ENCODE peak calls at places on chromosome 17, in ten cellular contexts. X, U, C, F, D, P, B, W, A and H are unnamed samples.

GRCh38 chr17:5000237-5000639 is 2.5 kb downstream of the KIF1C start:
- DNase-seq in D (no peak), P (peak), C (no peak), W (peak), A (no peak), X (no peak), U (no peak), F (peak), B (peak), H (no peak)

GRCh38 chr17:43702636-43703035 is 40.9 kb upstream of the MEOX1 start:
- DNase-seq in D (no peak), P (no peak), F (no peak), U (no peak), W (no peak), B (no peak), C (no peak), A (no peak), X (no peak), H (peak)

GRCh38 chr17:1413281-1413791 is 13.3 kb upstream of the YWHAE start:
- DNase-seq in U (no peak), X (peak), F (peak), B (peak), W (peak), C (peak), P (peak), A (no peak), D (no peak), H (no peak)

GRCh38 chr17:3551189-3551588 is 6.4 kb downstream of the TRPV3 start:
- DNase-seq in F (no peak), X (no peak), D (no peak), W (no peak), A (no peak), U (no peak), C (no peak), B (no peak), P (no peak), H (no peak)

GRCh38 chr17:66309793-66310192 is 7.4 kb downstream of the PRKCA start:
- DNase-seq in P (no peak), C (no peak), F (no peak), D (no peak), X (no peak), W (no peak), U (no peak), B (no peak), A (no peak), H (no peak)

GRCh38 chr17:83194761-83195329 is 115.4 kb downstream of the METRNL start:
- DNase-seq in U (no peak), C (peak), X (no peak), P (peak), W (peak), B (no peak), A (no peak), D (no peak), F (peak), H (no peak)

GRCh38 chr17:62819511-62820221 is 11.6 kb upstream of the MARCHF10 start:
- DNase-seq in A (peak), C (no peak), F (peak), U (no peak), X (peak), D (no peak), W (peak), B (peak), P (no peak), H (no peak)

GRCh38 chr17:19384723-19385391 is 2.1 kb downstream of the MFAP4 start:
- DNase-seq in D (no peak), F (peak), X (peak), P (peak), U (no peak), A (no peak), B (no peak), C (peak), W (peak), H (peak)

GRCh38 chr17:3636154-3636907 is at the start of the genes CTNS and SHPK:
- DNase-seq in F (peak), B (peak), C (peak), D (peak), X (peak), A (peak), P (peak), U (peak), W (peak), H (peak)

GRCh38 chr17:1002412-1002753 is 5.5 kb downstream of the TIMM22 start:
- DNase-seq in A (no peak), C (no peak), B (no peak), X (no peak), W (no peak), U (no peak), D (no peak), F (no peak), P (no peak), H (no peak)

GRCh38 chr17:44558349-44559287 is 1.3 kb downstream of the FZD2 start:
- DNase-seq in B (no peak), C (no peak), A (no peak), D (no peak), P (no peak), U (no peak), W (no peak), F (no peak), X (no peak), H (no peak)

GRCh38 chr17:34126496-34126895 is 128.6 kb upstream of the CCL2 start:
- DNase-seq in C (no peak), U (no peak), D (no peak), W (no peak), X (no peak), A (no peak), P (no peak), B (no peak), F (no peak), H (no peak)

GRCh38 chr17:37699285-37699973 is 45.4 kb downstream of the HNF1B start:
- DNase-seq in W (no peak), D (no peak), C (no peak), A (no peak), F (no peak), U (no peak), P (no peak), X (no peak), B (no peak), H (no peak)

GRCh38 chr17:19386974-19387920 is at the start of gene MFAP4:
- DNase-seq in U (no peak), D (no peak), F (peak), X (peak), B (no peak), W (no peak), C (peak), A (no peak), P (no peak), H (peak)

GRCh38 chr17:38420518-38420917 is 7.7 kb upstream of the ARHGAP23 start:
- DNase-seq in U (no peak), X (no peak), B (no peak), A (no peak), C (no peak), P (no peak), D (peak), W (no peak), F (no peak), H (no peak)

GRCh38 chr17:44005527-44005864 is 1.1 kb downstream of the NAGS start:
- DNase-seq in C (no peak), D (no peak), B (no peak), W (no peak), A (no peak), P (no peak), U (no peak), F (no peak), X (no peak), H (no peak)

GRCh38 chr17:37446027-37446426 is 39.3 kb downstream of the TADA2A start:
- DNase-seq in P (no peak), C (no peak), X (no peak), F (no peak), U (no peak), W (no peak), D (no peak), A (peak), B (no peak), H (no peak)

GRCh38 chr17:83081561-83082201 is 2.3 kb downstream of the METRNL start:
- DNase-seq in W (no peak), P (no peak), C (peak), D (no peak), A (no peak), U (no peak), F (peak), X (peak), B (no peak), H (no peak)

GRCh38 chr17:10114931-10115535 is 83.4 kb downstream of the GAS7 start:
- DNase-seq in F (peak), P (peak), C (peak), U (peak), A (no peak), X (peak), D (peak), B (peak), W (peak), H (peak)

DNA sequence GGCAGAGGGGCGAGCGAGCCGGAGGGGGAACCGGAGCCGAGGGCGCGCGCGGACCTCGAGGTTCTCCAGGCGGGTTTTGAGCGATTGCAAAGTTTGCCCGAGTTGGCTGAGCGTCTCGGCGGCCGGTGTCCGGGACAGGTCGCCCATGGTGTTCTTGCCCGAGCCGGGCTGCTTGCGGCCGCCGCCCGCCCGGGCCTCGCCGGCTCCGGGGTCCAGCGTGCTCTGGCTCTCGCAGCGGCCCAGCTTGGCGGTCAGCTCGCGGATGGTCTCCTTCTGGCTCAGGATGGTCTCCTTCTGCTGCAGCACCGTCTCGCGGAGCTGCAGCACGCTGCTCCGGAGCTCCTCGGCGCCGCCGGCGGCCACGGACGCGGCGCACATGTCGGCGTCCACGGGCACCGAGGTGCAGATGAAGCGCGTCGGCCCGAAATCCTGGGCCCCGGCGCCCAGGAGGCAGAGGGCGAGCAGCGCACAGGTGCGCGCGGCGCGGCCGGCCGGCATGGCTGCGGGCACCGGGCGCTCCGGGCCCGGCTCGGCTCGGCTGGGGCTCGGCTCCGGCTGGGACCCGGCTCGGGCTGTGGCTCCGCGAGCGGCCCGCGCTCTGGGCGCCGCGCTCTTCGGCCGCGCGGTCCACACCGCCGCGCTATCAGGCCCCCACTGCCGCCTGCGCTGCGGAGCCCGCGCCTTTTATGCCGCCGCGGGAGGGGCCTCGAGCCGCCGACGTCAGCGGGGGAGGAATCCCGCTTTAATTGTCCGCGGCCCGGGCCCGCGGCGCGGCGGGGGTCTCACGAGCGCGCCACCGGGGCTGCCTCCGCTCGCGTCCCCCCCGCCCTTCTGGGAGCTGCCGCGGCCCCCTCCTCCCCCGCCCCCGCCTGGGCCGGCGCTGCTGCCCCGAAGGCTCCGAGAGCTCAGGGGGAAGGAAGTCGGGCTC is at the start of gene NPTX1:
- DNase-seq in W (no peak), D (peak), U (no peak), P (no peak), F (no peak), A (no peak), B (no peak), C (no peak), X (peak), H (no peak)
- H3K27ac ChIP-seq in W (no peak), D (peak), U (no peak), P (no peak), F (no peak), A (no peak), B (no peak), C (no peak), X (no peak), H (no peak)

DNA sequence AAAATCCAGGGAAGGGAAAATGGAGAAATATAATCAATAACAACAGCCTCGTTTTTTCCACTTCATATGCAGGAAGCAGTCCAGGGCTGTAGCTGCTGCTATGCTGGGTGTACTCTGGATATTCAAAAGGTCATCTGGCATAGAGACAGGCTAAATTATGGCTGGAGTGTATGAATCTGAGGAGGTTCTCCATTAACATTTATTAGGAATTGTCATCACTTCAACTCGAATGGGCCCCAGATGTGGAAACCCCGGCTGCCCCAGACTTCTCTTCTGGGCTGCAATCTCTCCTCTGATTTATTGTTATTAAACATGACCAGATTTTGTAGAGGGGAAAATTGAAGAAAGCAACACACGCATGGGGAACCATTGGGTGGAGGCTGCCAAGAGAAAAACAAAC is 33.5 kb upstream of the SKAP1 start:
- DNase-seq in B (no peak), W (no peak), X (no peak), A (no peak), C (no peak), D (no peak), F (no peak), U (no peak), P (no peak), H (no peak)
- H3K27ac ChIP-seq in B (no peak), W (no peak), X (no peak), A (no peak), C (no peak), D (no peak), F (no peak), U (no peak), P (no peak), H (no peak)

GRCh38 chr17:51115179-51115578 is 5.5 kb downstream of the SPAG9 start:
- DNase-seq in W (no peak), C (no peak), F (no peak), B (no peak), P (no peak), D (no peak), A (no peak), U (no peak), X (no peak), H (no peak)
- H3K27ac ChIP-seq in W (no peak), C (no peak), F (no peak), B (no peak), P (no peak), D (no peak), A (no peak), U (no peak), X (no peak), H (no peak)

GRCh38 chr17:50882851-50883250 is 16.7 kb upstream of the TOB1 start:
- DNase-seq in U (no peak), C (no peak), D (no peak), W (no peak), P (no peak), A (no peak), F (no peak), X (no peak), B (no peak), H (no peak)

GRCh38 chr17:50881182-50881581 is 15.0 kb upstream of the TOB1 start:
- DNase-seq in A (no peak), C (no peak), W (no peak), X (no peak), D (no peak), B (no peak), P (no peak), F (no peak), U (no peak), H (no peak)

GRCh38 chr17:50884354-50885311 is 18.5 kb upstream of the TOB1 start:
- DNase-seq in X (peak), W (no peak), D (no peak), F (no peak), C (no peak), B (peak), P (no peak), A (no peak), U (no peak), H (peak)

GRCh38 chr17:50887705-50888245 is 21.6 kb upstream of the TOB1 start:
- DNase-seq in C (no peak), B (no peak), U (no peak), D (no peak), W (no peak), X (no peak), A (no peak), F (no peak), P (no peak), H (no peak)

DNA sequence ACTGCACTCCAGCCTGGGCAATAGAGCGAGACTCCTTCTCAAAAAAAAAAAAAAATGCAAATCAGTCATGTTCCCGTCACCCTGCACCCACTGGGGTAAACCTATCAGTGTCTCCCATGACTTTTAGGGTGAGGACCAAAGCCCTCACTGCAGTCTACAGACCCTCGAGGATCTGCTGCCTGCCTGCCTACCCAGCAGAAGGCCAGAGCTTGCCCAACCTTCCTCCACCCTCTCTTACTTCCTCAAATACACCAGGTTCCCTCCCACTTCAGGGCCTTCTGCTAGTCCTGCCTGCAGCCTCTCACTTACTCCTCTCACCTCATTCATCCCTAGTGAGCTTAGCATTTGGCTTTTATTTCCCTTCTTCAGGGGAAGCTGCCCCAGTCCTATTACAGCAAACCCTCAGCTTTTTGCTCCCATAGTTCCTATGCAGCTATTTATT is 17.7 kb upstream of the TOB1 start:
- DNase-seq in A (no peak), X (no peak), C (no peak), B (no peak), P (no peak), F (peak), D (no peak), W (no peak), U (no peak), H (peak)
- H3K27ac ChIP-seq in A (no peak), X (peak), C (no peak), B (peak), P (no peak), F (peak), D (no peak), W (peak), U (no peak), H (peak)

DNA sequence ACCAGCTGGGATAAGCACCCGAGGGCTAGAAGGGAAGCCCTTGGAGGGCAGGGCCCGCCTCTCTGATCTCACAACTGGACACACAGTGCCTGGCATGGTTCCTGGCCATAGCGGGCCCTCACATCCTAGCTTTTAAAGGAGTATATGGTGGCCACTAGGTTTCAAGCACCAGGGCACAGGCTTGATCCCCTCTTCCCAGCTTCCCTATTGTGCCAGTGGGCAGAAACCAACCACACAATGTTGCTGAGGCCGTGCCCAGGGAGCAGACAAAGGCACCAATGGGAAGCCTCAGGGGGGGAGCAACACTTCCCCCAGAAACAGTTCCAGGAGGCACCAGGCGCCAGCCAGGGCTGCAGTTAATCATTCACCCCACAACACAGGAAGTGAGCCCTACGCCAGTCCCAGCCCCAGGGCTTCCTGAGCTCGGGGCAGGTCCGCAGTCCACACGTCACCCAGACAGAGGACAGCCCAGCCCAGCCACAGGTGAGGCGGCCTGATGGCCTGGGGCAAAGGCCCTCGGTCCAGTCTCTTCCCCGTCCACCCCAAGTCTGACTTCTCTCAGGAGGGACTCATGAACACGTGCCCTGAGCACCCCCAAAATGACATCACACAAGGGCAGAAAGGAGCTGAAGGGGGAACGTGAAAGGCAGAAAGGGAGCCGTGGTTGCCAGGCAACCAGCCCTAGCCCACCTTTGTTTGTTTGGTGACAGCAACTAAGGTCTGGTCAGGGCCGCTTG is 12.8 kb downstream of the SMIM5 start:
- DNase-seq in F (peak), U (no peak), P (no peak), X (peak), C (peak), D (no peak), B (peak), A (no peak), W (peak), H (peak)
- H3K27ac ChIP-seq in F (peak), U (no peak), P (no peak), X (peak), C (peak), D (peak), B (peak), A (no peak), W (peak), H (no peak)

GRCh38 chr17:50853781-50854180 is 12.4 kb downstream of the TOB1 start:
- DNase-seq in F (no peak), C (peak), W (no peak), X (no peak), P (no peak), A (no peak), B (no peak), D (no peak), U (no peak), H (no peak)

GRCh38 chr17:50855708-50856330 is 10.3 kb downstream of the TOB1 start:
- DNase-seq in C (no peak), P (no peak), A (no peak), U (no peak), X (no peak), F (no peak), B (no peak), W (no peak), D (no peak), H (no peak)

GRCh38 chr17:50853015-50853615 is 13.0 kb downstream of the TOB1 start:
- DNase-seq in F (no peak), W (no peak), P (no peak), X (no peak), B (no peak), C (no peak), A (no peak), U (no peak), D (no peak), H (no peak)

GRCh38 chr17:50858486-50859225 is 7.5 kb downstream of the TOB1 start:
- DNase-seq in W (no peak), B (no peak), U (no peak), A (no peak), X (no peak), D (no peak), F (no peak), C (no peak), P (no peak), H (no peak)

GRCh38 chr17:50856431-50856830 is 9.7 kb downstream of the TOB1 start:
- DNase-seq in U (no peak), X (no peak), F (no peak), C (no peak), A (no peak), P (no peak), W (no peak), D (no peak), B (no peak), H (no peak)
- H3K27ac ChIP-seq in U (no peak), X (no peak), F (no peak), C (no peak), A (no peak), P (peak), W (no peak), D (no peak), B (peak), H (no peak)

GRCh38 chr17:6475411-6475810 is 31.2 kb downstream of the PIMREG start:
- DNase-seq in U (no peak), F (no peak), X (no peak), W (no peak), P (no peak), B (no peak), A (no peak), D (peak), C (no peak), H (no peak)
- H3K27ac ChIP-seq in U (no peak), F (no peak), X (no peak), W (no peak), P (no peak), B (no peak), A (no peak), D (no peak), C (peak), H (no peak)

GRCh38 chr17:58643147-58643546 is 48.7 kb downstream of the TEX14 start:
- DNase-seq in C (no peak), D (no peak), W (no peak), A (no peak), X (no peak), P (no peak), U (no peak), B (no peak), F (no peak), H (no peak)
- H3K27ac ChIP-seq in C (no peak), D (no peak), W (no peak), A (no peak), X (no peak), P (no peak), U (no peak), B (no peak), F (no peak), H (no peak)